ENCODE peak calls at places on chromosomes 16 and 17, in ten cellular contexts. Z, P, W, D, V, T, K, A, J and L are unnamed samples.

GRCh38 chr17:66275651-66276050 is 26.8 kb upstream of the PRKCA start:
- DNase-seq in V (no peak), Z (no peak), W (no peak), J (no peak), K (peak), A (no peak), D (no peak), T (peak), P (no peak), L (peak)

GRCh38 chr17:76125922-76126321 is 15.1 kb downstream of the FOXJ1 start:
- DNase-seq in A (no peak), T (no peak), P (no peak), K (no peak), J (no peak), V (no peak), D (no peak), W (no peak), Z (no peak), L (no peak)

GRCh38 chr16:1159973-1160772 is 7.3 kb downstream of the CACNA1H start:
- DNase-seq in J (no peak), P (no peak), K (no peak), V (peak), T (no peak), Z (no peak), W (no peak), A (peak), D (no peak), L (no peak)

GRCh38 chr17:8125196-8125946 is 1.5 kb upstream of the HES7 start:
- DNase-seq in Z (peak), V (peak), P (peak), T (peak), D (peak), A (no peak), W (no peak), K (peak), J (peak), L (no peak)

GRCh38 chr17:36600936-36601302 is 464 bp upstream of the MRM1 start:
- DNase-seq in A (peak), P (no peak), J (peak), Z (no peak), K (peak), D (no peak), V (peak), T (no peak), W (no peak), L (no peak)

GRCh38 chr17:17840751-17841591 is 4.2 kb upstream of the SREBF1 start:
- DNase-seq in A (peak), V (no peak), J (peak), Z (peak), W (no peak), K (peak), P (no peak), T (peak), D (no peak), L (no peak)

GRCh38 chr17:33273271-33273670 is 19.8 kb downstream of the ASIC2 start:
- DNase-seq in A (no peak), Z (no peak), T (no peak), P (no peak), K (no peak), V (no peak), J (no peak), D (no peak), W (no peak), L (no peak)

GRCh38 chr17:55444471-55445441 is 23.1 kb upstream of the MMD start:
- DNase-seq in J (peak), A (no peak), Z (peak), D (no peak), K (peak), T (no peak), P (no peak), V (no peak), W (no peak), L (no peak)

GRCh38 chr17:50420419-50421112 is 5.5 kb upstream of the ACSF2 start:
- DNase-seq in J (peak), Z (no peak), V (no peak), D (no peak), K (peak), P (no peak), T (peak), A (no peak), W (no peak), L (no peak)

GRCh38 chr17:30393491-30393890 is 14.8 kb downstream of the CPD start:
- DNase-seq in W (no peak), Z (no peak), J (no peak), P (no peak), A (no peak), V (no peak), T (peak), K (no peak), D (no peak), L (no peak)

GRCh38 chr17:77963441-77963840 is 4.9 kb downstream of the TNRC6C start:
- DNase-seq in D (peak), A (peak), J (peak), V (peak), T (no peak), W (no peak), K (peak), P (peak), Z (no peak), L (peak)

GRCh38 chr16:67482260-67482924 is 955 bp downstream of the AGRP start:
- DNase-seq in K (no peak), A (no peak), V (no peak), W (no peak), J (no peak), P (no peak), Z (no peak), T (no peak), D (no peak), L (no peak)

GRCh38 chr17:38732376-38733314 is 2.5 kb downstream of the CISD3 start:
- DNase-seq in T (no peak), K (no peak), D (no peak), Z (peak), J (peak), A (no peak), P (no peak), V (no peak), W (no peak), L (no peak)

GRCh38 chr16:5649762-5650445 is 552.3 kb upstream of the EEF2KMT start:
- DNase-seq in D (no peak), K (no peak), Z (peak), W (peak), P (no peak), T (no peak), A (no peak), V (no peak), J (no peak), L (no peak)

GRCh38 chr17:41651625-41652460 is 27.5 kb upstream of the KRT17 start:
- DNase-seq in V (no peak), K (no peak), W (peak), J (no peak), P (no peak), Z (peak), T (peak), A (peak), D (no peak), L (no peak)

GRCh38 chr16:22816475-22816874 is 2.5 kb downstream of the HS3ST2 start:
- DNase-seq in W (no peak), K (peak), J (no peak), P (no peak), Z (no peak), A (no peak), T (peak), D (no peak), V (no peak), L (no peak)

GRCh38 chr16:78147846-78148535 is 48.5 kb downstream of the WWOX start:
- DNase-seq in T (peak), K (no peak), P (no peak), V (no peak), J (no peak), Z (no peak), D (no peak), W (no peak), A (no peak), L (no peak)

GRCh38 chr16:53784312-53784711 is 80.4 kb downstream of the FTO start:
- DNase-seq in K (no peak), P (no peak), D (no peak), Z (no peak), A (no peak), V (no peak), J (no peak), W (no peak), T (peak), L (no peak)

GRCh38 chr16:5615868-5616642 is 518.5 kb upstream of the EEF2KMT start:
- DNase-seq in D (peak), Z (peak), K (peak), P (no peak), A (peak), T (no peak), W (peak), J (peak), V (peak), L (peak)

GRCh38 chr16:29985271-29985811 is 10.1 kb downstream of the HIRIP3 start:
- DNase-seq in Z (no peak), K (no peak), P (no peak), J (no peak), A (no peak), D (no peak), V (no peak), T (no peak), W (peak), L (no peak)